ENCODE peak calls at places on chromosomes 1 and 21, in six cellular contexts. One of them, this sample, is unnamed.
A peak's percentile ranks its signal among the peaks of the same experiment; 100 is the strongest.

GRCh38 chr1:24929091-24929875 is 793 bp downstream of the RUNX3 start:
- DNase-seq in H1: no peak
- DNase-seq in K562: no peak
- DNase-seq in GM12878: no peak
- DNase-seq in GM12891: no peak
- DNase-seq in HepG2: no peak
- DNase-seq in this sample: no peak

GRCh38 chr1:109659997-109660755 is 4.3 kb downstream of the GSTM4 start:
- DNase-seq in HepG2: peak; percentile 30
- DNase-seq in H1: no peak
- DNase-seq in GM12878: no peak
- DNase-seq in K562: no peak
- DNase-seq in GM12891: no peak
- DNase-seq in this sample: no peak

GRCh38 chr1:15788624-15789301 is 18.7 kb downstream of the UQCRHL start:
- DNase-seq in GM12878: no peak
- DNase-seq in K562: peak; percentile 22
- DNase-seq in GM12891: no peak
- DNase-seq in HepG2: no peak
- DNase-seq in H1: no peak
- DNase-seq in this sample: no peak

GRCh38 chr1:39608906-39609305 is 30.5 kb downstream of the HEYL start:
- DNase-seq in GM12878: no peak
- DNase-seq in K562: no peak
- DNase-seq in HepG2: no peak
- DNase-seq in GM12891: no peak
- DNase-seq in H1: no peak
- DNase-seq in this sample: no peak

GRCh38 chr1:85438353-85438752 is 26.6 kb downstream of the DDAH1 start:
- DNase-seq in H1: no peak
- DNase-seq in GM12891: no peak
- DNase-seq in GM12878: no peak
- DNase-seq in HepG2: peak; percentile 54
- DNase-seq in K562: no peak
- DNase-seq in this sample: no peak

GRCh38 chr1:147620543-147620942 is 49.8 kb downstream of the ACP6 start:
- DNase-seq in K562: no peak
- DNase-seq in GM12878: no peak
- DNase-seq in GM12891: no peak
- DNase-seq in HepG2: no peak
- DNase-seq in H1: no peak
- DNase-seq in this sample: no peak

GRCh38 chr1:241464985-241465384 is 54.6 kb downstream of the FH start:
- DNase-seq in H1: no peak
- DNase-seq in HepG2: no peak
- DNase-seq in GM12891: no peak
- DNase-seq in K562: no peak
- DNase-seq in GM12878: no peak
- DNase-seq in this sample: no peak

GRCh38 chr1:33482412-33482811 is 10.0 kb downstream of the ZSCAN20 start:
- DNase-seq in HepG2: no peak
- DNase-seq in GM12878: no peak
- DNase-seq in H1: no peak
- DNase-seq in GM12891: no peak
- DNase-seq in K562: no peak
- DNase-seq in this sample: no peak

GRCh38 chr1:30715216-30715615 is 8.2 kb downstream of the MATN1 start:
- DNase-seq in K562: no peak
- DNase-seq in GM12891: no peak
- DNase-seq in GM12878: no peak
- DNase-seq in H1: no peak
- DNase-seq in HepG2: no peak
- DNase-seq in this sample: no peak

GRCh38 chr1:235866207-235866912 is at the start of gene LYST:
- DNase-seq in H1: no peak
- DNase-seq in HepG2: peak; percentile 51
- DNase-seq in K562: peak; percentile 36
- DNase-seq in GM12891: no peak
- DNase-seq in GM12878: no peak
- DNase-seq in this sample: no peak

GRCh38 chr1:33742663-33743062 is 121.2 kb upstream of the HMGB4 start:
- DNase-seq in GM12878: no peak
- DNase-seq in GM12891: no peak
- DNase-seq in K562: no peak
- DNase-seq in HepG2: no peak
- DNase-seq in H1: no peak
- DNase-seq in this sample: no peak

GRCh38 chr1:93638981-93639380 is 42.7 kb downstream of the BCAR3 start:
- DNase-seq in HepG2: no peak
- DNase-seq in GM12878: no peak
- DNase-seq in K562: no peak
- DNase-seq in GM12891: no peak
- DNase-seq in H1: no peak
- DNase-seq in this sample: no peak

GRCh38 chr1:226646026-226646869 is 92.8 kb downstream of the ITPKB start:
- DNase-seq in K562: no peak
- DNase-seq in GM12891: no peak
- DNase-seq in HepG2: no peak
- DNase-seq in GM12878: no peak
- DNase-seq in H1: no peak
- DNase-seq in this sample: no peak

GRCh38 chr1:17016317-17016661 is 4.6 kb upstream of the ATP13A2 start:
- DNase-seq in GM12891: no peak
- DNase-seq in HepG2: no peak
- DNase-seq in H1: no peak
- DNase-seq in GM12878: no peak
- DNase-seq in K562: no peak
- DNase-seq in this sample: no peak

GRCh38 chr1:98398092-98398491 is 263.4 kb upstream of the SNX7 start:
- DNase-seq in H1: no peak
- DNase-seq in GM12891: no peak
- DNase-seq in GM12878: no peak
- DNase-seq in HepG2: no peak
- DNase-seq in K562: no peak
- DNase-seq in this sample: no peak

DNA sequence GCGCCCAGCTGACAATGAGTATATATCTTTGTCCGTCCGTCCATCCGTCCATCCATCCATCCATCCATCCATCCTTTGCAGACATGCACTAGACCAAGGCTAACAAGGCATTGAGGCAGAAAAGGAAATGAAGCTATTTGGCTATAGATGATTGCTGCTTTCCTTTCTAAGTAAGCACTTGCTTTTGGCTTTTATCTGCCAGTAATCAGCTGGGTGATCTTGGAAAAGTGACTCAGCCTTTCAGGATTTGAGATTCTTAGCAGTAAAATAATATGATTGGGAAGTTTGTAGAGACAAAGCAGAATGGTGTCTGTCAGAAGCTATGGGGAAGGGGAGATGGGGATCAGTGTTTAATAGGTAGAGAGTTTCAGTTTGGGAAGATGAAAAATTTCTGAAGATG is 22.7 kb downstream of the ZFYVE9 start:
- DNase-seq in GM12891: no peak
- DNase-seq in K562: no peak
- DNase-seq in GM12878: no peak
- DNase-seq in HepG2: no peak
- DNase-seq in H1: no peak
- DNase-seq in this sample: no peak
- TF ChIP-seq POLR2AphosphoS5 in GM12891: no peak
- TF ChIP-seq POLR2AphosphoS5 in K562: no peak
- TF ChIP-seq POLR2AphosphoS5 in GM12878: no peak
- TF ChIP-seq POLR2AphosphoS5 in HepG2: no peak
- TF ChIP-seq POLR2AphosphoS5 in H1: no peak
- TF ChIP-seq POLR2AphosphoS5 in this sample: no peak

DNA sequence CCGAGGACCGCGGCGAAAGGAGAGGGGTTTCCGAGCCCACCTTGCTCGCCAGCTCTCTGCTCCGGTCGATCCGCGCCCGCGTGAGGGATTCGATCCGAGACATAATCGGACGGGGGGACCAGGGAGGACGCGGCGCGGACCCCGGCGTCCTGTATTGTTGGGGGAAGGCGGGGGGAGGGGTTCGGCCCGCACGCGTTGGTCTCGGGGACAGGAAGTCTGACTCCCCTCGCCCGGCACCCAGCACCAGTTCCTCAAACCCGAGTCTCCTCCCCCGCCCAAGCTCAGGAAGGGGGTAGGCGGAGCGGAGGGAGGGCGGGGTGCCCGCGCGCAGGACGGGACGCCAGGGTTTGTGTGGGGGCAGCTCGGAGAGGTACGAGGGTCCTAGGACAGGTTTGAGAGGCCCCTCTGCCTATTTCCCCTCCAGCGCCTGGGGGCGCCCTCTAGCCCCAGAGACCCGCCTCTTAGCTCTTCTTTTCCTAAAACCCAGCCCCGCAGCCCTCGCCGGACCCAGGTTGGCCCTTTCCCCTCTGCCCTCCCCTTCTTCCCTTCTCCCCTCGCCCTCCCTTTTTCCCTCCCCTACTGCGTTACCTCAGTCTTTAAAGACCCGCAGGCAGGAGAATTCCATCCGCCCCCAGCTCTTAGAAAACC is at the start of gene ARHGEF2:
- DNase-seq in GM12878: no peak
- DNase-seq in H1: peak; percentile 78
- DNase-seq in K562: peak; percentile 88
- DNase-seq in HepG2: no peak
- DNase-seq in GM12891: peak; percentile 91
- DNase-seq in this sample: peak; percentile 92
- TF ChIP-seq POLR2A in GM12878: peak; percentile 91
- TF ChIP-seq POLR2A in H1: peak; percentile 55
- TF ChIP-seq POLR2A in K562: peak; percentile 78
- TF ChIP-seq POLR2A in HepG2: no peak
- TF ChIP-seq POLR2A in GM12891: peak; percentile 65
- TF ChIP-seq POLR2A in this sample: peak; percentile 71

DNA sequence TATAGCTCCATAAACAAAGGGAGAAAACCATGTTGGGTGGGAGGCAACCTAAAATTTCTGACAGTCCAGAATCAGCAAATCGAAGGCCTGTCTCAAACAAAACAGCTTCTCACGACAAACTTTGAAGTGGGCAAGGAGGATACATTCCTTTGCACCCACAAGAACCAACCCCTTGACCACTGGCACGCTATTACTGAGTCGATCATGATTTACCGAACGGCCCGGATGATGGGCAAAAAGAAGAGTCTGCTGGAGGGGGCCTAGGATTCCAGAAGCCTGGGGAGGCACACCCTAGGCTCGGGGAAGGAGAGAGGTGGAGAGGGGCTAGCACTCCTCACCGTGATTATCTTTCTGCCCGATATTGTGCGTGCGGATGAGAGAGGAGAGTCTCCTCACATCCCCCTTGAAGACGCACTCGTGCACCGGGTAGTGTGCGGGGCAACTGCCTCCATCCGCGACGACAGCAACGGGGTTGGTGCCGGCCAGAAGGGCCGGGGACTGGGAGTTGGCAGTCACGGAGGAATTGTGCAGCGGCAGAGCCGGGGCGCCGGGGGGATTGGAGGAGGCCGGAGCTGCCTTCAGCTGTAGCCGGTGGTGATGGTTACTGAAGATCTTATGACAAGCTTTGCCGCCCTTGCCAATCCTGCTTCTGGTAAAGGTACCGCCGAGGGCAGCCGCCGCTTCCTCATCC is 736 bp downstream of the ANKRD13C start:
- DNase-seq in K562: peak; percentile 35
- DNase-seq in GM12891: peak; percentile 23
- DNase-seq in H1: no peak
- DNase-seq in HepG2: peak; percentile 18
- DNase-seq in GM12878: peak; percentile 13
- DNase-seq in this sample: no peak
- TF ChIP-seq TAF1 in K562: no peak
- TF ChIP-seq TAF1 in GM12891: no peak
- TF ChIP-seq TAF1 in H1: no peak
- TF ChIP-seq TAF1 in HepG2: no peak
- TF ChIP-seq TAF1 in GM12878: no peak
- TF ChIP-seq TAF1 in this sample: peak; percentile 26

GRCh38 chr21:42051788-42052187 is 19.3 kb upstream of the UMODL1 start:
- DNase-seq in H1: no peak
- DNase-seq in HepG2: no peak
- DNase-seq in GM12878: no peak
- DNase-seq in K562: peak; percentile 80
- DNase-seq in GM12891: no peak
- DNase-seq in this sample: no peak

GRCh38 chr21:42048870-42049577 is 22.1 kb upstream of the UMODL1 start:
- DNase-seq in GM12878: no peak
- DNase-seq in H1: no peak
- DNase-seq in HepG2: no peak
- DNase-seq in GM12891: no peak
- DNase-seq in K562: no peak
- DNase-seq in this sample: no peak

GRCh38 chr21:42049578-42050430 is 21.3 kb upstream of the UMODL1 start:
- DNase-seq in GM12891: no peak
- DNase-seq in K562: no peak
- DNase-seq in GM12878: no peak
- DNase-seq in H1: no peak
- DNase-seq in HepG2: no peak
- DNase-seq in this sample: no peak

GRCh38 chr21:42044871-42045495 is 26.1 kb upstream of the UMODL1 start:
- DNase-seq in GM12878: no peak
- DNase-seq in HepG2: no peak
- DNase-seq in GM12891: no peak
- DNase-seq in H1: no peak
- DNase-seq in K562: no peak
- DNase-seq in this sample: no peak

DNA sequence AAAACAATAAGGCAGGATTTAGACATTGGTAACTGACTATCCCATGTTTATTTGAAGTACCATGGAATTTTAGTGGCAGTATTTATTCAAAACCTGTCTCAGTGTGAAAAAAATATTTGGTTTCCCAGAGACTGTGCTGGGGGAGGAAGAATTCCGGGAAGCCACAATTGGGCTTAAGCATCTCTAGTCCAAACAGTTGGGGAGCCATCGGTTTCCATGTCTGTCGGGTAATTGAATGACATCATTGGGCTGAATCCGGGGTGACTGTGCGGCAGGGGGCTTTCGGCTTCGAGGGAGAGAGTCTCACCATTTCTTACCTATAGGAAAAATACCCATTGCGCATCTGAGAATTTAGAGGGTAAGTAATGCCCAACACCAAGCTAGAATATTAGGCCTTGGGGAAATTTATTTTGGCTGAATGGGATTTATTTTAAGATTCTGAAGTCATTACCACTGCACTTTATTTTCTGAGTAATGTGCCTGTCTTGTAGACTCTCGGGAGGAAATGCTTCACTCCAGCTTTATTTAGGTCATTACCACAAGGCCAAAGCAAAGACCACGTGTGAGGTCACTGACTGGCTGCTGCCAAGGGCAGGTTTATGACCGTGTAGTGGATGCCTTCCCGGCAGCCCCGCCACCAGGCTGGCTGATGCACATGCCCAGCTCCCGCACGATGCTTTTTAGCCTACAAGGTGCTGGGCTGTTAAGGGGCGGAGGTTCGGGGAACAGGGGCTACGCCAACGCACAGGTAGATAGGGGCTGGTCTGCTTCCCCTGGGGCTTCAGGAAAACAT is 23.1 kb upstream of the UMODL1 start:
- DNase-seq in HepG2: no peak
- DNase-seq in K562: no peak
- DNase-seq in GM12878: no peak
- DNase-seq in GM12891: no peak
- DNase-seq in H1: no peak
- DNase-seq in this sample: no peak
- TF ChIP-seq POLR2AphosphoS5 in HepG2: no peak
- TF ChIP-seq POLR2AphosphoS5 in K562: no peak
- TF ChIP-seq POLR2AphosphoS5 in GM12878: no peak
- TF ChIP-seq POLR2AphosphoS5 in GM12891: no peak
- TF ChIP-seq POLR2AphosphoS5 in H1: no peak
- TF ChIP-seq POLR2AphosphoS5 in this sample: no peak